ENCODE peak calls at places on chromosomes 11 and 22, in six cellular contexts. F is cardiac muscle cell, A is OCI-LY7, Q is heart left ventricle, P is Peyer's patch, W is A549. J is an unnamed sample. For H3K4me1, the result is how much of the 10 kb centered on the place peaks cover.

GRCh38 chr11:94020777-94021615 is at the start of gene HEPHL1:
- DNase-seq in W (no peak), F (no peak), P (no peak), Q (no peak), A (no peak), J (no peak)

GRCh38 chr11:69371731-69372588 is 78.0 kb downstream of the MYEOV start:
- DNase-seq in P (no peak), A (no peak), W (no peak), Q (peak), F (no peak), J (no peak)

GRCh38 chr11:73323464-73323863 is 15.4 kb downstream of the ARHGEF17 start:
- DNase-seq in W (no peak), A (no peak), Q (peak), P (peak), F (peak), J (peak)

GRCh38 chr11:134759314-134759713 is 347.3 kb upstream of the B3GAT1 start:
- DNase-seq in F (no peak), Q (no peak), W (no peak), A (no peak), P (no peak), J (no peak)

GRCh38 chr11:11978792-11979486 is 29.5 kb downstream of the DKK3 start:
- DNase-seq in F (no peak), P (no peak), W (no peak), Q (peak), A (no peak), J (peak)

GRCh38 chr22:32672542-32672941 is 129.0 kb upstream of the TIMP3 start:
- DNase-seq in W (no peak), Q (no peak), A (no peak), F (no peak), P (no peak), J (no peak)

GRCh38 chr11:16372355-16372754 is 16.0 kb upstream of the SOX6 start:
- DNase-seq in F (no peak), W (no peak), A (no peak), P (no peak), Q (no peak), J (no peak)

GRCh38 chr11:115430345-115430744 is 73.9 kb downstream of the CADM1 start:
- DNase-seq in F (no peak), W (no peak), P (no peak), A (no peak), Q (no peak), J (no peak)

GRCh38 chr11:108048269-108048668 is 39.6 kb downstream of the CUL5 start:
- DNase-seq in F (no peak), A (no peak), P (no peak), Q (no peak), W (no peak), J (no peak)

GRCh38 chr22:18058770-18059169 is 19.0 kb upstream of the PEX26 start:
- DNase-seq in Q (no peak), A (no peak), F (no peak), W (no peak), P (no peak), J (no peak)

GRCh38 chr11:75344761-75345454 is 6.6 kb downstream of the ARRB1 start:
- DNase-seq in Q (no peak), A (no peak), P (no peak), W (no peak), F (no peak), J (peak)

GRCh38 chr11:69592986-69593385 is 48.0 kb upstream of the CCND1 start:
- DNase-seq in Q (no peak), F (no peak), P (no peak), A (no peak), W (no peak), J (no peak)

GRCh38 chr11:2708757-2709281 is 9.0 kb upstream of the KCNQ1OT1 start:
- DNase-seq in W (no peak), Q (peak), A (no peak), F (no peak), P (no peak), J (peak)

GRCh38 chr22:33832558-33833151 is 87.6 kb downstream of the LARGE1 start:
- DNase-seq in P (no peak), A (no peak), Q (peak), W (no peak), F (no peak), J (no peak)

GRCh38 chr11:122138759-122139594 is 23.0 kb upstream of the BLID start:
- DNase-seq in W (no peak), Q (no peak), A (no peak), F (no peak), P (no peak), J (no peak)

GRCh38 chr22:33674357-33674756 is 245.9 kb downstream of the LARGE1 start:
- DNase-seq in Q (no peak), P (no peak), F (no peak), A (no peak), W (no peak), J (no peak)

GRCh38 chr22:23783496-23784167 is 3.1 kb upstream of the SMARCB1 start:
- DNase-seq in F (no peak), P (no peak), Q (no peak), W (no peak), A (no peak), J (no peak)

GRCh38 chr11:70082829-70083228 is 4.7 kb downstream of the ANO1 start:
- DNase-seq in Q (no peak), A (no peak), W (peak), F (no peak), P (no peak), J (no peak)

GRCh38 chr11:129785383-129786111 is 30.1 kb upstream of the TMEM45B start:
- DNase-seq in P (no peak), Q (no peak), W (peak), A (peak), F (no peak), J (no peak)

GRCh38 chr11:64719406-64719805 is 3.6 kb downstream of the NRXN2 start:
- DNase-seq in F (no peak), A (no peak), W (no peak), Q (no peak), P (no peak), J (no peak)

GRCh38 chr11:9760180-9760550 is 96.3 kb downstream of the SWAP70 start:
- DNase-seq in Q (peak), W (no peak), A (no peak), P (peak), F (no peak), J (peak)

GRCh38 chr11:100593321-100593720 is 93.8 kb upstream of the ARHGAP42 start:
- DNase-seq in P (no peak), A (no peak), F (no peak), W (no peak), Q (no peak), J (no peak)

GRCh38 chr11:35615911-35616900 is 2.1 kb upstream of the FJX1 start:
- DNase-seq in P (no peak), F (peak), Q (no peak), A (peak), W (peak), J (no peak)

GRCh38 chr22:40540265-40540664 is 96.3 kb downstream of the MRTFA start:
- DNase-seq in Q (no peak), F (no peak), W (no peak), P (no peak), A (no peak), J (no peak)

GRCh38 chr11:57430946-57431345 is 4.0 kb upstream of the SLC43A3 start:
- DNase-seq in P (no peak), Q (no peak), F (no peak), A (no peak), W (no peak), J (no peak)
- TF ChIP-seq CTCF in P (no peak), Q (no peak), F (peak), A (no peak), W (no peak), J (no peak)

DNA sequence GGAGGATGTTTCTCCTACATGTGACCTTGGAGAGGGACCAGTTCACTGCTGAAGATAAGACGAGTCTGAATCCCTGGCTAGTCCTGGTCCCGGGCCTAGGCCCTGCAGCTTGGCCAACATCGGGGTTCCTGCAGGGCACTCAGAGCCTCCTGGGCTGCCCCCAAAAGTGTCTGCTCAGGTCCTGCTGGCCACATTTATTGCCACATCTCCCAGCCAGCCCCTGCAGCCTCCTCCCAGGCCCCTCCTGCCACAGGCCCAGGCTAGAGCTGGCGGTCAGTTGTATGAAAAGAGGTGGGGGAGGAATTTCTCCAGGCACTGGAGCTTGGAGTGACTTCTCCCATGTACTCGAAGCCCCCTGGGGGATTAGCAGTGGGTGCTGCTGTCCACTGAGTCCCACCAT is 56.5 kb upstream of the PPARA start:
- DNase-seq in W (no peak), Q (no peak), A (no peak), F (no peak), P (no peak), J (no peak)
- H3K4me1 ChIP-seq in W (half or more), Q (half or more), A (under half), F (under half), P (under half), J (under half)

GRCh38 chr11:109609454-109610185 is 187.6 kb downstream of the C11orf87 start:
- DNase-seq in W (no peak), P (no peak), F (no peak), A (no peak), Q (no peak), J (no peak)

GRCh38 chr11:109606256-109606655 is 184.3 kb downstream of the C11orf87 start:
- DNase-seq in F (no peak), Q (no peak), P (no peak), W (no peak), A (no peak), J (no peak)

GRCh38 chr11:109605006-109605405 is 183.0 kb downstream of the C11orf87 start:
- DNase-seq in F (no peak), W (no peak), A (no peak), P (no peak), Q (no peak), J (no peak)

DNA sequence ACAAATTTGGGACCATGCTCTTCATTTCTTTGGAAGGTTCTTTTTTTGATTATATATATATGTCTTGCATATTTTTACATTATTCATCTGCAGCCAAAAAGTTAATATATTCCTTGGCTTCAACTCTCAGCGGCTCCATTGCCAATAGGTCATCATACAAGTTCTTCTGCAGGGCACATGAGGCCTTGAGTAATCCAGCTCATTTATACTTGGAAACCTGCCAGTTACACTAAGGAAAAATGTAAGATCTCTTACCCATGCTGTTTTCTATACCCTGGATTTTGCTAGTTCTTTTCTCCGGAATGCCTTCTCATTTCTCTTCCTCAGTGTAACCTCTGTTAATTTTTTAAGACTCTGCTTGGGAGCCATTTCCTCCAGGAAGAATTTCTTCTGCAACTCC is 182.5 kb downstream of the C11orf87 start:
- DNase-seq in P (no peak), W (no peak), Q (no peak), A (no peak), F (no peak), J (no peak)
- H3K4me3 ChIP-seq in P (no peak), W (no peak), Q (no peak), A (no peak), F (no peak), J (no peak)

GRCh38 chr11:18188796-18189195 is 16.2 kb downstream of the MRGPRX4 start:
- DNase-seq in P (no peak), A (no peak), Q (no peak), F (no peak), W (no peak), J (no peak)
- TF ChIP-seq CTCF in P (no peak), A (no peak), Q (no peak), F (no peak), W (no peak), J (no peak)

GRCh38 chr11:6336293-6336692 is 16.0 kb upstream of the CAVIN3 start:
- DNase-seq in W (no peak), P (no peak), A (no peak), F (no peak), Q (no peak), J (no peak)
- H3K4me1 ChIP-seq in W (under half), P (under half), A (under half), F (under half), Q (under half), J (under half)

GRCh38 chr22:49999063-49999900 is 13.3 kb downstream of the IL17REL start:
- DNase-seq in Q (no peak), P (peak), A (no peak), W (no peak), F (peak), J (peak)
- H3K4me3 ChIP-seq in Q (peak), P (peak), A (no peak), W (peak), F (peak), J (no peak)